ENCODE peak calls at places on chromosome 6, in seven cellular contexts. One of them, this sample, is unnamed.

GRCh38 chr6:48542191-48542590 is 431.2 kb upstream of the PTCHD4 start:
- DNase-seq in NCI-H2171 treated with DMSO at 0.1 percent for 48 hours: no peak
- DNase-seq in Kasumi-1: no peak
- DNase-seq in MV-4-11: no peak
- DNase-seq in substantia nigra: no peak
- DNase-seq in progenitor cell of endocrine pancreas: no peak
- DNase-seq in right cardiac atrium: no peak
- DNase-seq in this sample: no peak

GRCh38 chr6:150403458-150404245 is 34.8 kb downstream of the IYD start:
- DNase-seq in NCI-H2171 treated with DMSO at 0.1 percent for 48 hours: peak
- DNase-seq in Kasumi-1: no peak
- DNase-seq in MV-4-11: no peak
- DNase-seq in substantia nigra: no peak
- DNase-seq in progenitor cell of endocrine pancreas: no peak
- DNase-seq in right cardiac atrium: peak
- DNase-seq in this sample: no peak

GRCh38 chr6:142797159-142797558 is 147.8 kb downstream of the HIVEP2 start:
- DNase-seq in NCI-H2171 treated with DMSO at 0.1 percent for 48 hours: no peak
- DNase-seq in Kasumi-1: no peak
- DNase-seq in MV-4-11: no peak
- DNase-seq in substantia nigra: no peak
- DNase-seq in progenitor cell of endocrine pancreas: no peak
- DNase-seq in right cardiac atrium: no peak
- DNase-seq in this sample: no peak

GRCh38 chr6:56102216-56102615 is 145.2 kb downstream of the COL21A1 start:
- DNase-seq in NCI-H2171 treated with DMSO at 0.1 percent for 48 hours: no peak
- DNase-seq in Kasumi-1: no peak
- DNase-seq in MV-4-11: no peak
- DNase-seq in substantia nigra: no peak
- DNase-seq in progenitor cell of endocrine pancreas: no peak
- DNase-seq in right cardiac atrium: no peak
- DNase-seq in this sample: no peak

GRCh38 chr6:94956910-94957309 is 620.4 kb upstream of the MANEA start:
- DNase-seq in NCI-H2171 treated with DMSO at 0.1 percent for 48 hours: no peak
- DNase-seq in Kasumi-1: no peak
- DNase-seq in MV-4-11: no peak
- DNase-seq in substantia nigra: no peak
- DNase-seq in progenitor cell of endocrine pancreas: no peak
- DNase-seq in right cardiac atrium: no peak
- DNase-seq in this sample: no peak

GRCh38 chr6:110412258-110412839 is 3.0 kb downstream of the DDO start:
- DNase-seq in NCI-H2171 treated with DMSO at 0.1 percent for 48 hours: no peak
- DNase-seq in Kasumi-1: no peak
- DNase-seq in MV-4-11: peak
- DNase-seq in substantia nigra: no peak
- DNase-seq in progenitor cell of endocrine pancreas: no peak
- DNase-seq in right cardiac atrium: no peak
- DNase-seq in this sample: no peak

GRCh38 chr6:3788408-3789017 is 37.0 kb upstream of the PXDC1 start:
- DNase-seq in NCI-H2171 treated with DMSO at 0.1 percent for 48 hours: no peak
- DNase-seq in Kasumi-1: no peak
- DNase-seq in MV-4-11: no peak
- DNase-seq in substantia nigra: no peak
- DNase-seq in progenitor cell of endocrine pancreas: no peak
- DNase-seq in right cardiac atrium: peak
- DNase-seq in this sample: no peak

GRCh38 chr6:20534906-20535305 is 649 bp downstream of the CDKAL1 start:
- DNase-seq in NCI-H2171 treated with DMSO at 0.1 percent for 48 hours: peak
- DNase-seq in Kasumi-1: no peak
- DNase-seq in MV-4-11: no peak
- DNase-seq in substantia nigra: no peak
- DNase-seq in progenitor cell of endocrine pancreas: no peak
- DNase-seq in right cardiac atrium: no peak
- DNase-seq in this sample: peak

GRCh38 chr6:161406633-161407032 is 132.8 kb upstream of the AGPAT4 start:
- DNase-seq in NCI-H2171 treated with DMSO at 0.1 percent for 48 hours: peak
- DNase-seq in Kasumi-1: no peak
- DNase-seq in MV-4-11: peak
- DNase-seq in substantia nigra: no peak
- DNase-seq in progenitor cell of endocrine pancreas: no peak
- DNase-seq in right cardiac atrium: no peak
- DNase-seq in this sample: no peak

GRCh38 chr6:105433723-105434122 is 30.8 kb upstream of the PREP start:
- DNase-seq in NCI-H2171 treated with DMSO at 0.1 percent for 48 hours: no peak
- DNase-seq in Kasumi-1: no peak
- DNase-seq in MV-4-11: no peak
- DNase-seq in substantia nigra: no peak
- DNase-seq in progenitor cell of endocrine pancreas: no peak
- DNase-seq in right cardiac atrium: no peak
- DNase-seq in this sample: no peak

GRCh38 chr6:100269189-100269588 is 195.5 kb downstream of the SIM1 start:
- DNase-seq in NCI-H2171 treated with DMSO at 0.1 percent for 48 hours: no peak
- DNase-seq in Kasumi-1: no peak
- DNase-seq in MV-4-11: no peak
- DNase-seq in substantia nigra: no peak
- DNase-seq in progenitor cell of endocrine pancreas: no peak
- DNase-seq in right cardiac atrium: no peak
- DNase-seq in this sample: no peak

GRCh38 chr6:120871416-120872261 is 462.6 kb downstream of the TBC1D32 start:
- DNase-seq in NCI-H2171 treated with DMSO at 0.1 percent for 48 hours: no peak
- DNase-seq in Kasumi-1: no peak
- DNase-seq in MV-4-11: no peak
- DNase-seq in substantia nigra: no peak
- DNase-seq in progenitor cell of endocrine pancreas: no peak
- DNase-seq in right cardiac atrium: no peak
- DNase-seq in this sample: no peak